ENCODE peak calls at places on chromosome 16, in five cellular contexts. One of them, this sample, is unnamed.
A peak's percentile ranks its signal among the peaks of the same experiment; 100 is the strongest.

GRCh38 chr16:24635900-24636610 is 93.4 kb upstream of the TNRC6A start:
- DNase-seq in hypothalamus: peak; percentile 1
- DNase-seq in globus pallidus: peak; percentile 44
- DNase-seq in NCI-H1436 treated with DMSO at 0.1 percent for 48 hours: no peak
- DNase-seq in small intestine: peak; percentile 56
- DNase-seq in this sample: peak; percentile 89

GRCh38 chr16:61057635-61058034 is 978.6 kb downstream of the CDH8 start:
- DNase-seq in hypothalamus: no peak
- DNase-seq in globus pallidus: no peak
- DNase-seq in NCI-H1436 treated with DMSO at 0.1 percent for 48 hours: no peak
- DNase-seq in small intestine: no peak
- DNase-seq in this sample: no peak

GRCh38 chr16:77591347-77591746 is 131.0 kb upstream of the NUDT7 start:
- DNase-seq in hypothalamus: no peak
- DNase-seq in globus pallidus: no peak
- DNase-seq in NCI-H1436 treated with DMSO at 0.1 percent for 48 hours: no peak
- DNase-seq in small intestine: no peak
- DNase-seq in this sample: no peak

GRCh38 chr16:57781741-57782606 is 20.3 kb downstream of the KIFC3 start:
- DNase-seq in hypothalamus: no peak
- DNase-seq in globus pallidus: no peak
- DNase-seq in NCI-H1436 treated with DMSO at 0.1 percent for 48 hours: no peak
- DNase-seq in small intestine: no peak
- DNase-seq in this sample: peak; percentile 72

GRCh38 chr16:27972500-27972899 is 91.0 kb downstream of the GSG1L start:
- DNase-seq in hypothalamus: no peak
- DNase-seq in globus pallidus: no peak
- DNase-seq in NCI-H1436 treated with DMSO at 0.1 percent for 48 hours: no peak
- DNase-seq in small intestine: peak; percentile 57
- DNase-seq in this sample: peak; percentile 42

GRCh38 chr16:78786635-78787034 is 687.2 kb downstream of the WWOX start:
- DNase-seq in hypothalamus: no peak
- DNase-seq in globus pallidus: no peak
- DNase-seq in NCI-H1436 treated with DMSO at 0.1 percent for 48 hours: no peak
- DNase-seq in small intestine: no peak
- DNase-seq in this sample: no peak

GRCh38 chr16:24036614-24037013 is 200.8 kb downstream of the PRKCB start:
- DNase-seq in hypothalamus: no peak
- DNase-seq in globus pallidus: peak; percentile 48
- DNase-seq in NCI-H1436 treated with DMSO at 0.1 percent for 48 hours: no peak
- DNase-seq in small intestine: peak; percentile 63
- DNase-seq in this sample: peak; percentile 43

GRCh38 chr16:89827383-89828198 is 684 bp upstream of the SPIRE2 start:
- DNase-seq in hypothalamus: no peak
- DNase-seq in globus pallidus: peak; percentile 8
- DNase-seq in NCI-H1436 treated with DMSO at 0.1 percent for 48 hours: no peak
- DNase-seq in small intestine: peak; percentile 67
- DNase-seq in this sample: peak; percentile 91

GRCh38 chr16:49858200-49859129 is 2.6 kb upstream of the ZNF423 start:
- DNase-seq in hypothalamus: no peak
- DNase-seq in globus pallidus: no peak
- DNase-seq in NCI-H1436 treated with DMSO at 0.1 percent for 48 hours: no peak
- DNase-seq in small intestine: no peak
- DNase-seq in this sample: peak; percentile 23

GRCh38 chr16:77794586-77794985 is 6.2 kb downstream of the VAT1L start:
- DNase-seq in hypothalamus: no peak
- DNase-seq in globus pallidus: no peak
- DNase-seq in NCI-H1436 treated with DMSO at 0.1 percent for 48 hours: no peak
- DNase-seq in small intestine: no peak
- DNase-seq in this sample: peak; percentile 84

GRCh38 chr16:726438-727290 is at the start of the genes CCDC78 and HAGHL:
- DNase-seq in hypothalamus: peak; percentile 29
- DNase-seq in globus pallidus: peak; percentile 41
- DNase-seq in NCI-H1436 treated with DMSO at 0.1 percent for 48 hours: no peak
- DNase-seq in small intestine: no peak
- DNase-seq in this sample: no peak

GRCh38 chr16:30948956-30949654 is at the start of gene ORAI3:
- DNase-seq in hypothalamus: peak; percentile 26
- DNase-seq in globus pallidus: peak; percentile 68
- DNase-seq in NCI-H1436 treated with DMSO at 0.1 percent for 48 hours: no peak
- DNase-seq in small intestine: peak; percentile 65
- DNase-seq in this sample: peak; percentile 79

GRCh38 chr16:83994087-83994486 is 26.0 kb downstream of the NECAB2 start:
- DNase-seq in hypothalamus: no peak
- DNase-seq in globus pallidus: no peak
- DNase-seq in NCI-H1436 treated with DMSO at 0.1 percent for 48 hours: no peak
- DNase-seq in small intestine: no peak
- DNase-seq in this sample: peak; percentile 79

GRCh38 chr16:56357291-56357764 is 68.0 kb downstream of the AMFR start:
- DNase-seq in hypothalamus: no peak
- DNase-seq in globus pallidus: no peak
- DNase-seq in NCI-H1436 treated with DMSO at 0.1 percent for 48 hours: no peak
- DNase-seq in small intestine: peak; percentile 38
- DNase-seq in this sample: peak; percentile 70

GRCh38 chr16:88859381-88860091 is 2.6 kb downstream of the TRAPPC2L start:
- DNase-seq in hypothalamus: no peak
- DNase-seq in globus pallidus: no peak
- DNase-seq in NCI-H1436 treated with DMSO at 0.1 percent for 48 hours: no peak
- DNase-seq in small intestine: no peak
- DNase-seq in this sample: no peak

GRCh38 chr16:67163164-67163902 is 1.2 kb upstream of the HSF4 start:
- DNase-seq in hypothalamus: no peak
- DNase-seq in globus pallidus: no peak
- DNase-seq in NCI-H1436 treated with DMSO at 0.1 percent for 48 hours: no peak
- DNase-seq in small intestine: no peak
- DNase-seq in this sample: peak; percentile 56

GRCh38 chr16:89687092-89687940 is 827 bp downstream of the CDK10 start:
- DNase-seq in hypothalamus: no peak
- DNase-seq in globus pallidus: no peak
- DNase-seq in NCI-H1436 treated with DMSO at 0.1 percent for 48 hours: no peak
- DNase-seq in small intestine: peak; percentile 97
- DNase-seq in this sample: peak; percentile 60

GRCh38 chr16:86534779-86535605 is 20.0 kb downstream of the MTHFSD start:
- DNase-seq in hypothalamus: no peak
- DNase-seq in globus pallidus: peak; percentile 82
- DNase-seq in NCI-H1436 treated with DMSO at 0.1 percent for 48 hours: no peak
- DNase-seq in small intestine: no peak
- DNase-seq in this sample: no peak

GRCh38 chr16:15954814-15955151 is 5.4 kb downstream of the ABCC1 start:
- DNase-seq in hypothalamus: no peak
- DNase-seq in globus pallidus: no peak
- DNase-seq in NCI-H1436 treated with DMSO at 0.1 percent for 48 hours: no peak
- DNase-seq in small intestine: no peak
- DNase-seq in this sample: peak; percentile 27

GRCh38 chr16:55571191-55571897 is 4.9 kb downstream of the CAPNS2 start:
- DNase-seq in hypothalamus: no peak
- DNase-seq in globus pallidus: no peak
- DNase-seq in NCI-H1436 treated with DMSO at 0.1 percent for 48 hours: no peak
- DNase-seq in small intestine: no peak
- DNase-seq in this sample: no peak

GRCh38 chr16:4042581-4042980 is 73.7 kb downstream of the ADCY9 start:
- DNase-seq in hypothalamus: no peak
- DNase-seq in globus pallidus: no peak
- DNase-seq in NCI-H1436 treated with DMSO at 0.1 percent for 48 hours: no peak
- DNase-seq in small intestine: no peak
- DNase-seq in this sample: no peak

GRCh38 chr16:76265434-76266045 is 11.7 kb upstream of the CNTNAP4 start:
- DNase-seq in hypothalamus: no peak
- DNase-seq in globus pallidus: no peak
- DNase-seq in NCI-H1436 treated with DMSO at 0.1 percent for 48 hours: no peak
- DNase-seq in small intestine: peak; percentile 32
- DNase-seq in this sample: peak; percentile 12

GRCh38 chr16:59632266-59632855 is 898.2 kb upstream of the GOT2 start:
- DNase-seq in hypothalamus: no peak
- DNase-seq in globus pallidus: no peak
- DNase-seq in NCI-H1436 treated with DMSO at 0.1 percent for 48 hours: no peak
- DNase-seq in small intestine: no peak
- DNase-seq in this sample: peak; percentile 96

GRCh38 chr16:24652209-24652712 is 77.2 kb upstream of the TNRC6A start:
- DNase-seq in hypothalamus: no peak
- DNase-seq in globus pallidus: no peak
- DNase-seq in NCI-H1436 treated with DMSO at 0.1 percent for 48 hours: no peak
- DNase-seq in small intestine: no peak
- DNase-seq in this sample: peak; percentile 23

GRCh38 chr16:50547340-50547865 is 793 bp upstream of the NKD1 start:
- DNase-seq in hypothalamus: no peak
- DNase-seq in globus pallidus: peak; percentile 44
- DNase-seq in NCI-H1436 treated with DMSO at 0.1 percent for 48 hours: no peak
- DNase-seq in small intestine: peak; percentile 49
- DNase-seq in this sample: peak; percentile 55

GRCh38 chr16:67930191-67930590 is 1.5 kb downstream of the CTRL start:
- DNase-seq in hypothalamus: no peak
- DNase-seq in globus pallidus: no peak
- DNase-seq in NCI-H1436 treated with DMSO at 0.1 percent for 48 hours: no peak
- DNase-seq in small intestine: no peak
- DNase-seq in this sample: no peak

GRCh38 chr16:65547799-65548446 is 426.1 kb upstream of the CDH11 start:
- DNase-seq in hypothalamus: no peak
- DNase-seq in globus pallidus: no peak
- DNase-seq in NCI-H1436 treated with DMSO at 0.1 percent for 48 hours: no peak
- DNase-seq in small intestine: no peak
- DNase-seq in this sample: peak; percentile 76

GRCh38 chr16:66020061-66020460 is 346.4 kb upstream of the CDH5 start:
- DNase-seq in hypothalamus: no peak
- DNase-seq in globus pallidus: no peak
- DNase-seq in NCI-H1436 treated with DMSO at 0.1 percent for 48 hours: no peak
- DNase-seq in small intestine: no peak
- DNase-seq in this sample: peak; percentile 73

GRCh38 chr16:66198641-66199040 is 167.8 kb upstream of the CDH5 start:
- DNase-seq in hypothalamus: no peak
- DNase-seq in globus pallidus: no peak
- DNase-seq in NCI-H1436 treated with DMSO at 0.1 percent for 48 hours: no peak
- DNase-seq in small intestine: no peak
- DNase-seq in this sample: no peak

This sample was measured in M059J.